ENCODE peak calls at places on chromosomes 16 and 17, in eight cellular contexts. D is prostate gland, N is PC-3, V is lower leg skin, K is thoracic aorta, H is HFFc6, Q is stomach, M is uterus. J is an unnamed sample.
A peak's percentile ranks its signal among the peaks of the same experiment; 100 is the strongest.

GRCh38 chr17:58338907-58339774 is 10.5 kb upstream of the TSPOAP1 start:
- DNase-seq in D (no peak), N (no peak), V (no peak), K (no peak), H (peak; percentile 54), Q (no peak), M (no peak), J (no peak)

GRCh38 chr17:64920026-64920418 is 744 bp upstream of the LRRC37A3 start:
- DNase-seq in D (no peak), N (peak; percentile 34), V (no peak), K (no peak), H (no peak), Q (no peak), M (peak; percentile 48), J (no peak)

GRCh38 chr17:75307957-75308731 is 18.9 kb upstream of the SLC25A19 start:
- DNase-seq in D (no peak), N (no peak), V (no peak), K (no peak), H (no peak), Q (no peak), M (no peak), J (no peak)

GRCh38 chr16:48025359-48025758 is 130.4 kb downstream of the ABCC12 start:
- DNase-seq in D (no peak), N (no peak), V (no peak), K (no peak), H (no peak), Q (no peak), M (no peak), J (no peak)

GRCh38 chr16:76634847-76635697 is 357.9 kb downstream of the CNTNAP4 start:
- DNase-seq in D (no peak), N (no peak), V (no peak), K (no peak), H (no peak), Q (no peak), M (no peak), J (no peak)

GRCh38 chr17:71402661-71403141 is 718.1 kb upstream of the SOX9 start:
- DNase-seq in D (no peak), N (peak; percentile 92), V (peak; percentile 41), K (no peak), H (no peak), Q (no peak), M (no peak), J (no peak)

GRCh38 chr16:70800798-70801480 is at the start of gene VAC14:
- DNase-seq in D (peak; percentile 94), N (peak; percentile 91), V (peak; percentile 91), K (peak; percentile 60), H (peak; percentile 76), Q (peak; percentile 98), M (peak; percentile 86), J (peak; percentile 98)

GRCh38 chr17:78524870-78525510 is 52.2 kb downstream of the DNAH17 start:
- DNase-seq in D (no peak), N (no peak), V (no peak), K (no peak), H (no peak), Q (no peak), M (no peak), J (no peak)

GRCh38 chr17:41583137-41584127 is 3.3 kb downstream of the KRT14 start:
- DNase-seq in D (no peak), N (no peak), V (no peak), K (no peak), H (no peak), Q (peak; percentile 30), M (no peak), J (no peak)

GRCh38 chr16:81600275-81600674 is 155.7 kb downstream of the CMIP start:
- DNase-seq in D (peak; percentile 46), N (peak; percentile 76), V (no peak), K (no peak), H (peak; percentile 69), Q (no peak), M (no peak), J (no peak)

GRCh38 chr16:88381820-88382451 is 823 bp upstream of the ZNF469 start:
- DNase-seq in D (no peak), N (no peak), V (no peak), K (no peak), H (no peak), Q (no peak), M (no peak), J (no peak)

GRCh38 chr16:67384778-67385510 is 8.4 kb downstream of the TPPP3 start:
- DNase-seq in D (no peak), N (peak; percentile 10), V (no peak), K (no peak), H (no peak), Q (no peak), M (no peak), J (no peak)

GRCh38 chr16:57093845-57094564 is 1.6 kb downstream of the CPNE2 start:
- DNase-seq in D (no peak), N (peak; percentile 12), V (no peak), K (no peak), H (no peak), Q (no peak), M (no peak), J (no peak)

GRCh38 chr17:17236295-17237025 is 508 bp downstream of the FLCN start:
- DNase-seq in D (no peak), N (peak; percentile 36), V (no peak), K (no peak), H (peak; percentile 64), Q (no peak), M (no peak), J (peak; percentile 31)

GRCh38 chr16:74451951-74452758 is 30.9 kb upstream of the CLEC18B start:
- DNase-seq in D (no peak), N (no peak), V (no peak), K (no peak), H (no peak), Q (no peak), M (no peak), J (peak; percentile 76)

GRCh38 chr16:13823501-13823900 is 96.5 kb upstream of the ERCC4 start:
- DNase-seq in D (no peak), N (no peak), V (no peak), K (no peak), H (no peak), Q (no peak), M (no peak), J (no peak)

GRCh38 chr17:57466042-57466471 is 209.7 kb downstream of the MSI2 start:
- DNase-seq in D (no peak), N (no peak), V (no peak), K (no peak), H (no peak), Q (no peak), M (no peak), J (no peak)

GRCh38 chr17:19958023-19958422 is 19.6 kb downstream of the AKAP10 start:
- DNase-seq in D (no peak), N (peak; percentile 94), V (no peak), K (no peak), H (peak; percentile 96), Q (no peak), M (no peak), J (no peak)

GRCh38 chr17:70622382-70623260 is 453.3 kb downstream of the KCNJ2 start:
- DNase-seq in D (no peak), N (peak; percentile 80), V (no peak), K (no peak), H (no peak), Q (peak; percentile 42), M (no peak), J (peak; percentile 50)

DNA sequence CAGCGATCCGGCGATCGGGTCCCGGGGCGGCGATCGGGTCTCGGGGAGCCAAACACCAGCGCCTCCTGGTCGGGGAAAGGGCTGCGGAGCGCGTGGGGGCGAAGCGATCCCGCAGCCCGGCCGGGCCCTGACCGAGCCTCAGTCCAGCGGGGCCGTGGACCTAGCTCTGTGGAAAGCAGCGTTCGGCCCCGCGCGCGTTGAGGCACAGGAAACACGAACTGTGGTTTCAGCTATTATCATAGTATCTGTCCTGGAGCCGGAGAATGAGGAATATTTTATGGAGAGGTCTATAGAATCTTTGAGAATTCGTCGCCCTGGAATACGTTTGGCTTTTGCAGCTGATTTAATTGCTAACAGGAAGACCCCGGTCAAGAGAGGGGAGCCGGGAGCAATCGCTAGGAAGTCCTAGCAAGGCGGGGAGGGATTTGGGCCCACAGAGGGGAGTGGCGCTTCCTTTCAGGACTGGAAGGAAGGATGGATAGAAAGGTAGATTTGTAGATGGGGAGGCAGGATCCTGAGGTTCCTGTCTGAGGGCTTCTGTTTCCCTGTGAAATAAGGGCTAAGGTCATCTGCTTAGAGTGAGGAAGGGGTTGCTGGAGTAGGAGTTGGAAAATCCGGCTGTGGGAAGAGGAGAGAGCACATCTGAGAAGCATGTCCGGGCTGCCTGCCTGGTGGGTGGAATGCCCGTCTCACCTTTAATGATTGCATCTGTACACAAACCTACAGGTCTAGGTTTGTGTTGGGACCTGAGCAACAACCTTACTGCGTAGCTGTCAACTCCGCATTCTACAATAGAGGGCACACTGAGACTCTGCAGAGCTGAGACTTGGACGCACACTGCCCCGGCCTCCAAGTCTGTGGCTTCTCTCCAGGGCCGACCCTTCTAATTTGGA is 770 bp downstream of the CCNF start:
- DNase-seq in D (peak; percentile 55), N (peak; percentile 45), V (no peak), K (no peak), H (no peak), Q (no peak), M (no peak), J (peak; percentile 62)
- TF ChIP-seq CTCF in D (no peak), N (peak; percentile 29), V (no peak), K (no peak), H (no peak), Q (no peak), M (no peak), J (peak; percentile 63)

GRCh38 chr16:3058173-3059030 is 7.0 kb upstream of the IL32 start:
- DNase-seq in D (peak; percentile 47), N (peak; percentile 29), V (no peak), K (no peak), H (no peak), Q (peak; percentile 63), M (no peak), J (peak; percentile 80)
- TF ChIP-seq CTCF in D (no peak), N (no peak), V (no peak), K (no peak), H (no peak), Q (no peak), M (no peak), J (peak; percentile 64)

DNA sequence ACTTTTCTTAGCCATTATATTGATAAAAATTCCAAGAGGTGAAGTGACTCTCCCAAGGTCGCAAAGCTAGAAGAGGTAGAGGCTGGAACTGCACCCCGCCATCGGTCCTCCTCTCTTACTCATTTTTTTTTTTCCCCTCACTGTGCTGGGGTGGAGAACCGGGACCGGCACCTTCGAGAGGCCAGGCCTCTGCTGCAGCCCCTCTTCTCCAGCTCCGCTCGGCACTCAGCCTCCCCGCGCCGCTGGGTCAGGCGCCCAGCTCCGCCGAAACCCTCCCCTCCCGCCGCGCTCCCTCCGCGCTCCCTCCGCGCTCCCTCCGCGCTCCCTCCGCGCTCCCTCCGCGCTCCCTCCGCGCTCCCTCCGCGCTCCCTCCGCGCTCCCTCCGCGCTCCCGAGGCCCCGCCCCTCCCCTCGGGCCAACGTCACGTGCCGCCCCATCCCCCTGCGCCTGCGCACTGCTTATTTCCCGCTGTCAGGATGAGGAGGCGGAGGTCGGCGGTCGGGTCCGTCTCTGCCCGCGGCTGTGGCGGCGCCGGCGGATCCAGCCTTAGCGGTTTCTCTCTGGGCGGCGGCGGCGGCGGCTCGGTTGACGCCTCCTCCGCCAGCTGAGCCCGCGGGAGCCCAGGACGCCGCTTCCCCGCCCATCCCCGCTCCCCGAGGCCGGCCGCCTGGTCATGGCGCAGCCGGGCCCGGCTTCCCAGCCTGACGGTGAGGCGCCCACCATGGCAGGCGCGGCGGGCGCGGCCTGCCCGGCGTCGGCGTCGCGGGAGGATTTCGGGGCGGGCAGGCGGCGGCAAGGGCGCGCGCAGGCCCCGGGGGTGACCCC is at the start of gene RABEP1:
- DNase-seq in D (peak; percentile 87), N (peak; percentile 69), V (peak; percentile 83), K (peak; percentile 69), H (peak; percentile 82), Q (peak; percentile 93), M (peak; percentile 88), J (peak; percentile 95)
- TF ChIP-seq CTCF in D (peak; percentile 20), N (no peak), V (no peak), K (peak; percentile 54), H (peak; percentile 58), Q (peak; percentile 9), M (no peak), J (no peak)

GRCh38 chr16:49739381-49739780 is 116.5 kb downstream of the ZNF423 start:
- DNase-seq in D (no peak), N (no peak), V (no peak), K (no peak), H (no peak), Q (no peak), M (no peak), J (no peak)
- TF ChIP-seq CTCF in D (no peak), N (peak; percentile 10), V (no peak), K (no peak), H (no peak), Q (no peak), M (no peak), J (no peak)

J was measured in GM13977.